ENCODE peak calls at places on chromosomes 3 and 15, in nine cellular contexts. J is natural killer cell; H is lower lobe of right lung; D is anterior cingulate cortex; S is fibroblast of mammary gland; A is T-helper 9 cell; U is CD4-positive, alpha-beta T cell; E is stimulated activated CD8-positive, alpha-beta memory T cell treated with anti-CD3 and anti-CD28 coated beads, Interleukin-15, amount 100 ng/mL, for 1 hour; F is activated CD4-positive, alpha-beta T cell treated with anti-CD3 and anti-CD28 coated beads, Interleukin-2, amount 10 ng/mL, durations not matched to agents 7 days and 5 days. C is an unnamed sample.

GRCh38 chr3:170079466-170080165 is 41.8 kb downstream of the GPR160 start:
- DNase-seq in J (no peak), H (no peak), D (no peak), S (no peak), A (no peak), U (no peak), E (no peak), F (no peak), C (peak)

GRCh38 chr3:124372784-124373183 is 357.5 kb upstream of the UMPS start:
- DNase-seq in J (no peak), H (no peak), D (no peak), S (no peak), A (no peak), U (no peak), E (no peak), F (no peak), C (no peak)

GRCh38 chr3:124886168-124887051 is 755 bp downstream of the ITGB5 start:
- DNase-seq in J (no peak), H (peak), D (peak), S (peak), A (peak), U (no peak), E (no peak), F (peak), C (peak)

GRCh38 chr15:52069559-52069958 is 43.0 kb downstream of the BCL2L10 start:
- DNase-seq in J (no peak), H (no peak), D (no peak), S (no peak), A (no peak), U (no peak), E (no peak), F (no peak), C (no peak)

GRCh38 chr3:193165431-193166120 is 75.4 kb upstream of the PLAAT1 start:
- DNase-seq in J (no peak), H (no peak), D (no peak), S (no peak), A (no peak), U (no peak), E (no peak), F (no peak), C (no peak)

GRCh38 chr3:62161306-62161705 is 212.0 kb downstream of the FEZF2 start:
- DNase-seq in J (no peak), H (no peak), D (no peak), S (peak), A (no peak), U (no peak), E (no peak), F (no peak), C (peak)

GRCh38 chr3:48623851-48624547 is 2.4 kb upstream of the TMEM89 start:
- DNase-seq in J (no peak), H (no peak), D (no peak), S (no peak), A (no peak), U (no peak), E (no peak), F (no peak), C (no peak)

GRCh38 chr15:63724760-63725159 is 109.0 kb downstream of the HERC1 start:
- DNase-seq in J (no peak), H (no peak), D (no peak), S (no peak), A (no peak), U (no peak), E (no peak), F (no peak), C (no peak)

GRCh38 chr3:143668924-143669790 is 179.1 kb downstream of the SLC9A9 start:
- DNase-seq in J (no peak), H (no peak), D (no peak), S (peak), A (no peak), U (no peak), E (no peak), F (no peak), C (peak)

GRCh38 chr3:9169326-9169725 is 80.1 kb downstream of the SRGAP3 start:
- DNase-seq in J (no peak), H (no peak), D (no peak), S (no peak), A (no peak), U (no peak), E (no peak), F (no peak), C (no peak)

GRCh38 chr3:52205727-52206372 is 7.9 kb downstream of the ALAS1 start:
- DNase-seq in J (no peak), H (no peak), D (no peak), S (peak), A (no peak), U (no peak), E (no peak), F (no peak), C (no peak)

GRCh38 chr3:188673509-188674239 is 498.1 kb upstream of the TPRG1 start:
- DNase-seq in J (no peak), H (no peak), D (no peak), S (peak), A (no peak), U (no peak), E (no peak), F (no peak), C (peak)

GRCh38 chr3:184255291-184256039 is 5.9 kb downstream of the CAMK2N2 start:
- DNase-seq in J (no peak), H (no peak), D (no peak), S (no peak), A (no peak), U (no peak), E (no peak), F (no peak), C (no peak)

GRCh38 chr3:50512131-50512530 is 8.7 kb upstream of the CACNA2D2 start:
- DNase-seq in J (no peak), H (no peak), D (no peak), S (no peak), A (no peak), U (no peak), E (no peak), F (no peak), C (no peak)

GRCh38 chr15:80070840-80071239 is 11.4 kb downstream of the ZFAND6 start:
- DNase-seq in J (no peak), H (no peak), D (no peak), S (peak), A (no peak), U (no peak), E (no peak), F (no peak), C (peak)

GRCh38 chr3:148642616-148643015 is 55.1 kb upstream of the AGTR1 start:
- DNase-seq in J (no peak), H (no peak), D (no peak), S (peak), A (no peak), U (no peak), E (no peak), F (no peak), C (peak)

GRCh38 chr3:8776406-8776805 is 7.0 kb upstream of the OXTR start:
- DNase-seq in J (no peak), H (no peak), D (no peak), S (peak), A (no peak), U (no peak), E (no peak), F (no peak), C (peak)

GRCh38 chr15:70093481-70094309 is 4.0 kb downstream of the TLE3 start:
- DNase-seq in J (no peak), H (no peak), D (no peak), S (peak), A (no peak), U (no peak), E (no peak), F (no peak), C (no peak)

GRCh38 chr15:31474059-31474868 is 147.6 kb downstream of the KLF13 start:
- DNase-seq in J (no peak), H (no peak), D (no peak), S (no peak), A (no peak), U (no peak), E (no peak), F (no peak), C (no peak)

GRCh38 chr15:88776646-88777045 is 26.6 kb upstream of the ACAN start:
- DNase-seq in J (no peak), H (no peak), D (no peak), S (no peak), A (no peak), U (no peak), E (no peak), F (no peak), C (no peak)

GRCh38 chr3:62659660-62660059 is 215.6 kb downstream of the CADPS start:
- DNase-seq in J (no peak), H (no peak), D (no peak), S (no peak), A (no peak), U (no peak), E (no peak), F (no peak), C (no peak)

GRCh38 chr3:69764861-69765260 is 25.6 kb downstream of the MITF start:
- DNase-seq in J (no peak), H (no peak), D (no peak), S (no peak), A (no peak), U (no peak), E (no peak), F (no peak), C (peak)

GRCh38 chr15:64749999-64750657 is 25.3 kb downstream of the RBPMS2 start:
- DNase-seq in J (peak), H (no peak), D (no peak), S (peak), A (no peak), U (no peak), E (no peak), F (no peak), C (peak)

GRCh38 chr3:14156201-14156600 is 22.2 kb downstream of the XPC start:
- DNase-seq in J (no peak), H (no peak), D (no peak), S (no peak), A (no peak), U (no peak), E (no peak), F (no peak), C (no peak)

GRCh38 chr3:185549651-185550111 is 2.7 kb downstream of the LIPH start:
- DNase-seq in J (no peak), H (no peak), D (no peak), S (no peak), A (no peak), U (no peak), E (no peak), F (no peak), C (peak)

GRCh38 chr3:155753038-155753647 is 8.3 kb upstream of the PLCH1 start:
- DNase-seq in J (no peak), H (no peak), D (no peak), S (peak), A (no peak), U (no peak), E (no peak), F (no peak), C (peak)

GRCh38 chr15:81852826-81853225 is 193.0 kb downstream of the MEX3B start:
- DNase-seq in J (no peak), H (no peak), D (no peak), S (no peak), A (no peak), U (no peak), E (no peak), F (no peak), C (peak)